ENCODE peak calls at places on chromosomes 16 and 17, in four cellular contexts. One of them, this sample, is unnamed.

GRCh38 chr17:42527932-42528331 is 8.1 kb upstream of the NAGLU start:
- DNase-seq in uterus: no peak
- DNase-seq in MM.1S: no peak
- DNase-seq in GM06990: no peak
- DNase-seq in this sample: no peak

GRCh38 chr16:47574091-47575054 is 113.2 kb downstream of the PHKB start:
- DNase-seq in uterus: no peak
- DNase-seq in GM06990: peak; percentile 12
- DNase-seq in MM.1S: peak; percentile 57
- DNase-seq in this sample: peak; percentile 46

GRCh38 chr17:7838291-7839075 is 4.5 kb downstream of the KDM6B start:
- DNase-seq in MM.1S: no peak
- DNase-seq in uterus: peak; percentile 48
- DNase-seq in GM06990: no peak
- DNase-seq in this sample: peak; percentile 34

GRCh38 chr17:61458000-61458399 is 5.8 kb downstream of the TBX4 start:
- DNase-seq in MM.1S: no peak
- DNase-seq in uterus: no peak
- DNase-seq in GM06990: no peak
- DNase-seq in this sample: no peak

GRCh38 chr17:17792551-17793377 is 44.0 kb downstream of the SREBF1 start:
- DNase-seq in uterus: peak; percentile 61
- DNase-seq in GM06990: no peak
- DNase-seq in MM.1S: no peak
- DNase-seq in this sample: peak; percentile 53

GRCh38 chr16:24668481-24669001 is 60.9 kb upstream of the TNRC6A start:
- DNase-seq in MM.1S: no peak
- DNase-seq in uterus: peak; percentile 81
- DNase-seq in GM06990: no peak
- DNase-seq in this sample: no peak

GRCh38 chr16:1311212-1311737 is 1.8 kb downstream of the UBE2I start:
- DNase-seq in uterus: no peak
- DNase-seq in MM.1S: no peak
- DNase-seq in GM06990: no peak
- DNase-seq in this sample: no peak

GRCh38 chr16:15726715-15727114 is 76.7 kb downstream of the NDE1 start:
- DNase-seq in MM.1S: no peak
- DNase-seq in GM06990: no peak
- DNase-seq in uterus: no peak
- DNase-seq in this sample: no peak

GRCh38 chr16:85220125-85220839 is 108.0 kb upstream of the CIBAR2 start:
- DNase-seq in MM.1S: no peak
- DNase-seq in uterus: peak; percentile 66
- DNase-seq in GM06990: no peak
- DNase-seq in this sample: peak; percentile 43

GRCh38 chr17:83199500-83200201 is 120.2 kb downstream of the METRNL start:
- DNase-seq in MM.1S: peak; percentile 57
- DNase-seq in GM06990: peak; percentile 64
- DNase-seq in uterus: peak; percentile 23
- DNase-seq in this sample: peak; percentile 75

GRCh38 chr17:27321372-27321771 is 27.5 kb downstream of the WSB1 start:
- DNase-seq in MM.1S: no peak
- DNase-seq in uterus: no peak
- DNase-seq in GM06990: no peak
- DNase-seq in this sample: no peak

GRCh38 chr17:6110088-6110487 is 39.9 kb downstream of the WSCD1 start:
- DNase-seq in MM.1S: no peak
- DNase-seq in uterus: no peak
- DNase-seq in GM06990: no peak
- DNase-seq in this sample: no peak

GRCh38 chr16:59540621-59541020 is 806.5 kb upstream of the GOT2 start:
- DNase-seq in GM06990: no peak
- DNase-seq in MM.1S: no peak
- DNase-seq in uterus: no peak
- DNase-seq in this sample: peak; percentile 30

GRCh38 chr17:17565471-17566365 is 25.8 kb downstream of the PEMT start:
- DNase-seq in MM.1S: no peak
- DNase-seq in GM06990: no peak
- DNase-seq in uterus: no peak
- DNase-seq in this sample: no peak

GRCh38 chr17:27607692-27608091 is 23.3 kb upstream of the LGALS9 start:
- DNase-seq in GM06990: no peak
- DNase-seq in uterus: no peak
- DNase-seq in MM.1S: no peak
- DNase-seq in this sample: no peak

GRCh38 chr16:73125860-73126259 is 77.9 kb upstream of the ZFHX3 start:
- DNase-seq in uterus: no peak
- DNase-seq in GM06990: no peak
- DNase-seq in MM.1S: no peak
- DNase-seq in this sample: peak; percentile 51

GRCh38 chr16:19907161-19907992 is 22.7 kb upstream of the GPRC5B start:
- DNase-seq in uterus: peak; percentile 60
- DNase-seq in MM.1S: peak; percentile 70
- DNase-seq in GM06990: peak; percentile 57
- DNase-seq in this sample: peak; percentile 68

GRCh38 chr17:66302761-66303626 is 581 bp downstream of the PRKCA start:
- DNase-seq in MM.1S: peak; percentile 50
- DNase-seq in uterus: peak; percentile 51
- DNase-seq in GM06990: peak; percentile 35
- DNase-seq in this sample: peak; percentile 12

GRCh38 chr17:79374087-79374486 is 236.8 kb downstream of the RBFOX3 start:
- DNase-seq in GM06990: no peak
- DNase-seq in MM.1S: no peak
- DNase-seq in uterus: no peak
- DNase-seq in this sample: no peak

GRCh38 chr17:81347437-81347836 is 47.8 kb upstream of the BAHCC1 start:
- DNase-seq in uterus: no peak
- DNase-seq in GM06990: no peak
- DNase-seq in MM.1S: no peak
- DNase-seq in this sample: no peak

GRCh38 chr16:20997147-20997546 is 96.6 kb downstream of the LYRM1 start:
- DNase-seq in MM.1S: no peak
- DNase-seq in GM06990: no peak
- DNase-seq in uterus: no peak
- DNase-seq in this sample: no peak

GRCh38 chr17:39622380-39623006 is 4.3 kb upstream of the PPP1R1B start:
- DNase-seq in GM06990: no peak
- DNase-seq in MM.1S: peak; percentile 27
- DNase-seq in uterus: no peak
- DNase-seq in this sample: no peak

GRCh38 chr17:48542114-48542955 is 2.6 kb downstream of the HOXB2 start:
- DNase-seq in uterus: peak; percentile 32
- DNase-seq in GM06990: no peak
- DNase-seq in MM.1S: no peak
- DNase-seq in this sample: no peak
- H3K27me3 ChIP-seq in uterus: no peaks in the 10 kb centered on the region
- H3K27me3 ChIP-seq in GM06990: no peaks in the 10 kb centered on the region
- H3K27me3 ChIP-seq in MM.1S: peaks cover 16% of the 10 kb centered on the region
- H3K27me3 ChIP-seq in this sample: peaks cover 73% of the 10 kb centered on the region

GRCh38 chr17:48642843-48643696 is 16.9 kb upstream of the HOXB9 start:
- DNase-seq in uterus: no peak
- DNase-seq in GM06990: no peak
- DNase-seq in MM.1S: no peak
- DNase-seq in this sample: no peak
- H3K27me3 ChIP-seq in uterus: peaks cover 4% of the 10 kb centered on the region
- H3K27me3 ChIP-seq in GM06990: no peaks in the 10 kb centered on the region
- H3K27me3 ChIP-seq in MM.1S: peaks cover 32% of the 10 kb centered on the region
- H3K27me3 ChIP-seq in this sample: peaks cover 96% of the 10 kb centered on the region

GRCh38 chr17:47732399-47733046 is 513 bp upstream of the TBX21 start:
- DNase-seq in uterus: no peak
- DNase-seq in MM.1S: no peak
- DNase-seq in GM06990: no peak
- DNase-seq in this sample: no peak

GRCh38 chr17:47733047-47733413 is at the start of gene TBX21:
- DNase-seq in GM06990: peak; percentile 86
- DNase-seq in uterus: peak; percentile 30
- DNase-seq in MM.1S: peak; percentile 81
- DNase-seq in this sample: no peak

GRCh38 chr17:47729486-47729885 is 3.5 kb upstream of the TBX21 start:
- DNase-seq in GM06990: no peak
- DNase-seq in uterus: no peak
- DNase-seq in MM.1S: no peak
- DNase-seq in this sample: no peak

GRCh38 chr17:47730681-47731080 is 2.4 kb upstream of the TBX21 start:
- DNase-seq in GM06990: no peak
- DNase-seq in uterus: no peak
- DNase-seq in MM.1S: no peak
- DNase-seq in this sample: no peak

DNA sequence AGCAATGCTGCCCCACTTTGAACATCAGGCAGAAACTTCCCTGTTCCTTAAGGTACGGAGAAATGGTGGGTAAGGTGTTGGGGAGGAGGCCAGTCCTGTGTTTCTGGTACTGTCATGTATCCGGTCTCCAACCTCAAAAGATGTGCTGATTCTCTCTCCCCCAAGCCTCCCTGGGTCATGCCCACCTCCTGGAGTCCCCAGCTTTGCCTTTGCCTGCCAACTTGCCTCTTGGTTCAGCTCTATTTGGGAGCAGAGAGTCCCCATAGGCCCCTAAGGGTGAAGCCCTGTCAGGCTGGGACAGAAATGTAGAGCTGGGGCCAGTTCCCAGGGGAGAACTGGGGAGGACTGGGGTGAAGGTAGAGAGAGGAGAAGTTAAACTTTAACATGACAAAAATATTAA is 1.6 kb upstream of the TBX21 start:
- DNase-seq in GM06990: no peak
- DNase-seq in uterus: no peak
- DNase-seq in MM.1S: no peak
- DNase-seq in this sample: no peak
- H3K27me3 ChIP-seq in GM06990: no peaks in the 10 kb centered on the region
- H3K27me3 ChIP-seq in uterus: peaks cover 3% of the 10 kb centered on the region
- H3K27me3 ChIP-seq in MM.1S: peaks cover 35% of the 10 kb centered on the region
- H3K27me3 ChIP-seq in this sample: peaks cover 82% of the 10 kb centered on the region

GRCh38 chr16:31005350-31006085 is 4.9 kb downstream of the STX1B start:
- DNase-seq in GM06990: no peak
- DNase-seq in MM.1S: no peak
- DNase-seq in uterus: no peak
- DNase-seq in this sample: no peak

GRCh38 chr16:31007684-31008083 is 2.8 kb downstream of the STX1B start:
- DNase-seq in uterus: no peak
- DNase-seq in MM.1S: no peak
- DNase-seq in GM06990: no peak
- DNase-seq in this sample: no peak

GRCh38 chr16:31006086-31006385 is 4.4 kb downstream of the STX1B start:
- DNase-seq in GM06990: no peak
- DNase-seq in MM.1S: no peak
- DNase-seq in uterus: no peak
- DNase-seq in this sample: no peak

GRCh38 chr16:31008154-31008950 is 2.1 kb downstream of the STX1B start:
- DNase-seq in uterus: no peak
- DNase-seq in MM.1S: no peak
- DNase-seq in GM06990: no peak
- DNase-seq in this sample: peak; percentile 78

GRCh38 chr16:31006589-31006988 is 3.8 kb downstream of the STX1B start:
- DNase-seq in uterus: no peak
- DNase-seq in GM06990: no peak
- DNase-seq in MM.1S: no peak
- DNase-seq in this sample: no peak
- H3K27me3 ChIP-seq in uterus: no peaks in the 10 kb centered on the region
- H3K27me3 ChIP-seq in GM06990: peaks cover 3% of the 10 kb centered on the region
- H3K27me3 ChIP-seq in MM.1S: peaks cover 91% of the 10 kb centered on the region
- H3K27me3 ChIP-seq in this sample: no peaks in the 10 kb centered on the region

DNA sequence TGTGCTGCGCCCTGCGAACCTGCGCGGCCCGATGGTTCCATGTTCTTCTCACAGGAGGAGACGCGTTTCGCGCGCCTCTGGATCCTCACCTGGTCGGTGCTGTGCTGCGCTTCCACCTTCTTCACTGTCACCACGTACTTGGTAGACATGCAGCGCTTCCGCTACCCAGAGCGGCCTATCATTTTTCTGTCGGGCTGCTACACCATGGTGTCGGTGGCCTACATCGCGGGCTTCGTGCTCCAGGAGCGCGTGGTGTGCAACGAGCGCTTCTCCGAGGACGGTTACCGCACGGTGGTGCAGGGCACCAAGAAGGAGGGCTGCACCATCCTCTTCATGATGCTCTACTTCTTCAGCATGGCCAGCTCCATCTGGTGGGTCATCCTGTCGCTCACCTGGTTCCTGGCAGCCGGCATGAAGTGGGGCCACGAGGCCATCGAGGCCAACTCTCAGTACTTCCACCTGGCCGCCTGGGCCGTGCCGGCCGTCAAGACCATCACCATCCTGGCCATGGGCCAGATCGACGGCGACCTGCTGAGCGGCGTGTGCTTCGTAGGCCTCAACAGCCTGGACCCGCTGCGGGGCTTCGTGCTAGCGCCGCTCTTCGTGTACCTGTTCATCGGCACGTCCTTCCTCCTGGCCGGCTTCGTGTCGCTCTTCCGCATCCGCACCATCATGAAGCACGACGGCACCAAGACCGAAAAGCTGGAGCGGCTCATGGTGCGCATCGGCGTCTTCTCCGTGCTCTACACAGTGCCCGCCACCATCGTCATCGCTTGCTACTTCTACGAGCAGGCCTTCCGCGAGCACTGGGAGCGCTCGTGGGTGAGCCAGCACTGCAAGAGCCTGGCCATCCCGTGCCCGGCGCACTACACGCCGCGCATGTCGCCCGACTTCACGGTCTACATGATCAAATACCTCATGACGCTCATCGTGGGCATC is 1.3 kb downstream of the FZD2 start:
- DNase-seq in GM06990: no peak
- DNase-seq in uterus: peak; percentile 22
- DNase-seq in MM.1S: no peak
- DNase-seq in this sample: no peak
- H3K27me3 ChIP-seq in GM06990: no peaks in the 10 kb centered on the region
- H3K27me3 ChIP-seq in uterus: no peaks in the 10 kb centered on the region
- H3K27me3 ChIP-seq in MM.1S: peaks cover 55% of the 10 kb centered on the region
- H3K27me3 ChIP-seq in this sample: no peaks in the 10 kb centered on the region

DNA sequence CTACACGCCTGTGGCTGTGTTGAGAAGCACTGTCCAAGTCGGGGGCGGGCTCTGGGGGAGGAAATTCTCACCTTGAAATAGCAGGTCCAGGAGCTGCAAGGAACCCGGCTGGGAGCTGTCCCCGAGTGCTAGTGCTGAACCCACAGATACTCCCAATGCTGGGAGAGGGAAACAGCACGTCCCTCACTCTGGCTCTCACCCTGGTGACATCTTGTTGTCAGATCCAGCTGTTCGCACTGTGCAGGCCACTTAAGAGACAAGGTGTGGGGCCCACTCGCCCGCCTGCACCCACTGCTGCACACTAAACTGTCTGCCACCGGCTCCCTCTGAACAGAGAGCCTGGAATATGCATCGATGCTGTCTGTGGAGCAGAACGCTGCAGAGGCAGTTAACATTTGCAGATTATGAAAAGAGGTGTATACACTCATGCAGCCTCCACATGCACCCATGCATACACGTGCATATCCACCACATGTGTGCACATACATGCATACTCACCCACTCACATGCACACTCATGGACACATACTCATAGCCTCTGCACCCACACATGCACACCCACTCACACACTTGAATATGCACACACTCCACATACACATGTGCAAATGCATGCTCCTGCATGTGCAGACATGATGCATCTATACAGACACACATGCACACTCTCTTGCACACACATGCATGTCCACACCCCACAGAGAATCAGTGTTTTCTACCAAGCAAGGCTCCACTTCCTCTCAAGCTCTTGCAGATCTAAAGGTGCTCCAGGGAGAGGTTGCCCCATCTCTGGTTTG is 42.0 kb downstream of the MGAT5B start:
- DNase-seq in uterus: no peak
- DNase-seq in GM06990: no peak
- DNase-seq in MM.1S: peak; percentile 66
- DNase-seq in this sample: peak; percentile 24
- H3K27me3 ChIP-seq in uterus: no peaks in the 10 kb centered on the region
- H3K27me3 ChIP-seq in GM06990: no peaks in the 10 kb centered on the region
- H3K27me3 ChIP-seq in MM.1S: peaks cover 85% of the 10 kb centered on the region
- H3K27me3 ChIP-seq in this sample: no peaks in the 10 kb centered on the region

This sample was measured in brain microvascular endothelial cell.